ENCODE peak calls at places on chromosomes 2 and 18, in six cellular contexts. V is activated effector memory CD4-positive, alpha-beta T cell treated with anti-CD3 and anti-CD28 coated beads, Interleukin-2, amount 50 U/mL, for 16 hours; A is fibroblast of gingiva; C is T-helper 1 cell; T is stromal cell of bone marrow; X is transverse colon. E is an unnamed sample.

GRCh38 chr2:54657664-54658083 is 65.8 kb upstream of the EML6 start:
- DNase-seq in V (peak), A (no peak), C (peak), T (no peak), X (peak), E (no peak)

GRCh38 chr2:199955007-199955338 is 318 bp downstream of the TYW5 start:
- DNase-seq in V (no peak), A (no peak), C (no peak), T (no peak), X (no peak), E (no peak)

GRCh38 chr2:212538156-212539144 is at the start of gene ERBB4:
- DNase-seq in V (no peak), A (no peak), C (no peak), T (no peak), X (no peak), E (no peak)

GRCh38 chr2:119485336-119486110 is 38.8 kb downstream of the SCTR start:
- DNase-seq in V (no peak), A (no peak), C (no peak), T (no peak), X (no peak), E (no peak)

GRCh38 chr2:45649457-45649854 is 2.0 kb upstream of the PRKCE start:
- DNase-seq in V (no peak), A (peak), C (no peak), T (no peak), X (no peak), E (no peak)

GRCh38 chr2:112627060-112628040 is 18.4 kb upstream of the SLC20A1 start:
- DNase-seq in V (no peak), A (peak), C (no peak), T (peak), X (no peak), E (no peak)

GRCh38 chr2:38533180-38533579 is 69.5 kb downstream of the HNRNPLL start:
- DNase-seq in V (no peak), A (no peak), C (no peak), T (no peak), X (peak), E (no peak)

GRCh38 chr2:151182396-151182795 is 79.3 kb downstream of the RBM43 start:
- DNase-seq in V (no peak), A (no peak), C (no peak), T (no peak), X (no peak), E (no peak)

GRCh38 chr2:128422571-128422970 is 103.9 kb upstream of the HS6ST1 start:
- DNase-seq in V (no peak), A (peak), C (no peak), T (peak), X (peak), E (no peak)

GRCh38 chr2:206979922-206980321 is 40.6 kb downstream of the CPO start:
- DNase-seq in V (no peak), A (no peak), C (no peak), T (no peak), X (no peak), E (no peak)

GRCh38 chr2:11495844-11496271 is 29.9 kb upstream of the E2F6 start:
- DNase-seq in V (no peak), A (no peak), C (no peak), T (no peak), X (no peak), E (no peak)

GRCh38 chr2:32572030-32572429 is 55.8 kb upstream of the TTC27 start:
- DNase-seq in V (no peak), A (no peak), C (no peak), T (no peak), X (no peak), E (no peak)

GRCh38 chr2:71697106-71698010 is 244.0 kb downstream of the DYSF start:
- DNase-seq in V (peak), A (no peak), C (no peak), T (no peak), X (peak), E (no peak)

GRCh38 chr2:128280901-128281321 is 37.8 kb downstream of the HS6ST1 start:
- DNase-seq in V (peak), A (no peak), C (no peak), T (no peak), X (no peak), E (no peak)

GRCh38 chr18:48862116-48862515 is 88.6 kb downstream of the SMAD7 start:
- DNase-seq in V (no peak), A (no peak), C (no peak), T (no peak), X (no peak), E (no peak)

GRCh38 chr2:133606616-133607015 is 38.4 kb upstream of the NCKAP5 start:
- DNase-seq in V (no peak), A (no peak), C (no peak), T (no peak), X (no peak), E (no peak)

GRCh38 chr2:140392824-140393223 is 1612.6 kb upstream of the NXPH2 start:
- DNase-seq in V (no peak), A (peak), C (no peak), T (no peak), X (no peak), E (no peak)

GRCh38 chr2:25991965-25992364 is 9.7 kb upstream of the KIF3C start:
- DNase-seq in V (no peak), A (no peak), C (no peak), T (no peak), X (no peak), E (no peak)

GRCh38 chr2:8229546-8229986 is 452.3 kb upstream of the ID2 start:
- DNase-seq in V (peak), A (peak), C (peak), T (peak), X (peak), E (peak)

GRCh38 chr2:121283670-121284245 is 1.2 kb downstream of the TFCP2L1 start:
- DNase-seq in V (no peak), A (no peak), C (no peak), T (no peak), X (no peak), E (no peak)

GRCh38 chr2:42309366-42309765 is 51.7 kb downstream of the COX7A2L start:
- DNase-seq in V (no peak), A (no peak), C (no peak), T (no peak), X (no peak), E (no peak)

GRCh38 chr18:24482826-24483225 is 22.4 kb downstream of the HRH4 start:
- DNase-seq in V (no peak), A (no peak), C (no peak), T (no peak), X (no peak), E (no peak)

GRCh38 chr18:9913151-9913525 is 678 bp upstream of the VAPA start:
- DNase-seq in V (no peak), A (no peak), C (no peak), T (no peak), X (no peak), E (no peak)